ENCODE peak calls at places on chromosome 2, in seven cellular contexts. Z, J, G, I, N, Y and S are unnamed samples.

GRCh38 chr2:240200230-240201051 is 60.0 kb upstream of the OTOS start:
- DNase-seq in Z (peak), J (no peak), G (no peak), I (no peak), N (peak), Y (no peak), S (no peak)

GRCh38 chr2:159053186-159054031 is 85.0 kb downstream of the TANC1 start:
- DNase-seq in Z (peak), J (no peak), G (no peak), I (no peak), N (no peak), Y (peak), S (peak)

GRCh38 chr2:23760746-23761145 is 166.2 kb downstream of the ATAD2B start:
- DNase-seq in Z (peak), J (no peak), G (peak), I (peak), N (no peak), Y (peak), S (no peak)

GRCh38 chr2:188580738-188581137 is 289.1 kb downstream of the GULP1 start:
- DNase-seq in Z (no peak), J (no peak), G (no peak), I (no peak), N (no peak), Y (no peak), S (no peak)

GRCh38 chr2:195520671-195521155 is 136.3 kb upstream of the SLC39A10 start:
- DNase-seq in Z (peak), J (peak), G (no peak), I (peak), N (peak), Y (peak), S (peak)

GRCh38 chr2:230931556-230932231 is 6.7 kb upstream of the GPR55 start:
- DNase-seq in Z (no peak), J (no peak), G (no peak), I (no peak), N (peak), Y (no peak), S (no peak)

GRCh38 chr2:224596289-224596688 is 11.1 kb upstream of the CUL3 start:
- DNase-seq in Z (no peak), J (no peak), G (no peak), I (no peak), N (no peak), Y (no peak), S (no peak)

GRCh38 chr2:111045771-111046444 is 74.8 kb upstream of the BCL2L11 start:
- DNase-seq in Z (no peak), J (no peak), G (no peak), I (no peak), N (no peak), Y (no peak), S (no peak)

GRCh38 chr2:240798327-240798905 is 21.6 kb downstream of the KIF1A start:
- DNase-seq in Z (no peak), J (no peak), G (no peak), I (no peak), N (peak), Y (no peak), S (no peak)

GRCh38 chr2:63078852-63079606 is 28.4 kb downstream of the OTX1 start:
- DNase-seq in Z (no peak), J (no peak), G (peak), I (peak), N (no peak), Y (no peak), S (no peak)

GRCh38 chr2:48202863-48203642 is 296.8 kb upstream of the FBXO11 start:
- DNase-seq in Z (no peak), J (no peak), G (no peak), I (no peak), N (no peak), Y (no peak), S (no peak)

GRCh38 chr2:28751956-28752607 is 452 bp downstream of the PPP1CB start:
- DNase-seq in Z (peak), J (no peak), G (no peak), I (no peak), N (no peak), Y (no peak), S (no peak)

GRCh38 chr2:111523009-111523408 is 361.0 kb downstream of the ANAPC1 start:
- DNase-seq in Z (peak), J (no peak), G (no peak), I (no peak), N (no peak), Y (no peak), S (no peak)